ENCODE peak calls at places on chromosome 12, in eight cellular contexts. H, I, F, C, G, Q, M and N are unnamed samples.
A peak's percentile ranks its signal among the peaks of the same experiment; 100 is the strongest.

GRCh38 chr12:47808049-47808448 is 11.7 kb downstream of the HDAC7 start:
- DNase-seq in H (no peak), I (no peak), F (no peak), C (peak; percentile 61), G (no peak), Q (no peak), M (peak; percentile 34), N (no peak)

GRCh38 chr12:127930122-127930521 is 336.8 kb upstream of the TMEM132C start:
- DNase-seq in H (no peak), I (no peak), F (no peak), C (no peak), G (no peak), Q (no peak), M (no peak), N (no peak)

GRCh38 chr12:123928897-123929296 is 43.7 kb downstream of the CCDC92 start:
- DNase-seq in H (no peak), I (no peak), F (no peak), C (no peak), G (no peak), Q (no peak), M (no peak), N (no peak)

GRCh38 chr12:75334384-75335030 is at the start of gene GLIPR1L1:
- DNase-seq in H (peak; percentile 91), I (peak; percentile 48), F (peak; percentile 96), C (peak; percentile 69), G (peak; percentile 96), Q (peak; percentile 93), M (peak; percentile 97), N (peak; percentile 4)

GRCh38 chr12:99911076-99911475 is 73.7 kb downstream of the ANKS1B start:
- DNase-seq in H (no peak), I (peak; percentile 50), F (no peak), C (no peak), G (no peak), Q (peak; percentile 15), M (no peak), N (no peak)

GRCh38 chr12:75876843-75877587 is 154.6 kb downstream of the PHLDA1 start:
- DNase-seq in H (no peak), I (no peak), F (no peak), C (no peak), G (no peak), Q (peak; percentile 12), M (no peak), N (no peak)

GRCh38 chr12:7099290-7099996 is 7.2 kb upstream of the C1R start:
- DNase-seq in H (no peak), I (no peak), F (no peak), C (no peak), G (no peak), Q (no peak), M (no peak), N (no peak)

GRCh38 chr12:130806574-130806973 is 32.5 kb downstream of the STX2 start:
- DNase-seq in H (no peak), I (no peak), F (no peak), C (no peak), G (no peak), Q (no peak), M (no peak), N (no peak)

GRCh38 chr12:121536058-121536928 is 44.5 kb downstream of the KDM2B start:
- DNase-seq in H (peak; percentile 53), I (peak; percentile 63), F (peak; percentile 88), C (peak; percentile 52), G (peak; percentile 73), Q (peak; percentile 61), M (peak; percentile 91), N (no peak)

GRCh38 chr12:57467915-57468314 is 8.3 kb downstream of the GLI1 start:
- DNase-seq in H (no peak), I (no peak), F (no peak), C (no peak), G (no peak), Q (no peak), M (no peak), N (no peak)

GRCh38 chr12:62859203-62859799 is 75.6 kb downstream of the PPM1H start:
- DNase-seq in H (no peak), I (no peak), F (no peak), C (no peak), G (no peak), Q (no peak), M (no peak), N (no peak)

GRCh38 chr12:91111366-91112321 is at the start of gene LUM:
- DNase-seq in H (no peak), I (no peak), F (no peak), C (no peak), G (no peak), Q (no peak), M (peak; percentile 22), N (peak; percentile 8)

GRCh38 chr12:76024942-76025600 is 6.5 kb downstream of the PHLDA1 start:
- DNase-seq in H (no peak), I (peak; percentile 65), F (no peak), C (no peak), G (no peak), Q (no peak), M (no peak), N (no peak)

GRCh38 chr12:128259556-128260070 is 7.4 kb upstream of the TMEM132C start:
- DNase-seq in H (no peak), I (no peak), F (no peak), C (no peak), G (peak; percentile 64), Q (no peak), M (peak; percentile 41), N (no peak)

GRCh38 chr12:71636704-71637115 is 26.9 kb downstream of the ZFC3H1 start:
- DNase-seq in H (peak; percentile 22), I (peak; percentile 36), F (no peak), C (no peak), G (no peak), Q (peak; percentile 38), M (peak; percentile 93), N (peak; percentile 39)

DNA sequence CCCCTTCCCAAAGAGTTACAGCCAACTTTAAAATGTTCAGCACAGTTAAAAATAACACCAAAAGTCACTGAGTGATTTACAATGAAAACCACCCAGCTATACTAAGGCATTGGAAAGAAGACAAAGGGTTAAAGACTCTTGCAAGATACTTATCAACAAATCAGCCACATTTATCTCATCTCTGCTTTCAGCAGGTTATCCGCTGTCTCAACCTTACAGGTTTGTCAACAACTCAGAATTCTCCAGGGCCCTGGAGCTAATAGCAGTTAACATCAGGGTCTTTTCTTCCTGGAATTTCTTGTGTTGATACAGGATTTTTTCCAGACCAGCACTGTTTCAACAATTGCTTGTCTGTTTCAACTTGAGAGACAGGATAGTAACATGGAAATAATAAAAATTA is 3.6 kb downstream of the PKP2 start:
- DNase-seq in H (no peak), I (no peak), F (no peak), C (no peak), G (no peak), Q (no peak), M (peak; percentile 67), N (no peak)
- TF ChIP-seq CTCF in H (no peak), I (no peak), F (no peak), C (no peak), G (no peak), Q (no peak), M (no peak), N (no peak)

GRCh38 chr12:109841356-109841755 is 8.2 kb upstream of the TRPV4 start:
- DNase-seq in H (no peak), I (no peak), F (no peak), C (no peak), G (no peak), Q (no peak), M (peak; percentile 30), N (no peak)

GRCh38 chr12:109842021-109842420 is 8.8 kb upstream of the TRPV4 start:
- DNase-seq in H (no peak), I (no peak), F (no peak), C (no peak), G (no peak), Q (no peak), M (no peak), N (no peak)

GRCh38 chr12:109847166-109847700 is 14.0 kb upstream of the TRPV4 start:
- DNase-seq in H (no peak), I (no peak), F (no peak), C (no peak), G (no peak), Q (no peak), M (no peak), N (no peak)

GRCh38 chr12:109844091-109844490 is 10.9 kb upstream of the TRPV4 start:
- DNase-seq in H (no peak), I (no peak), F (no peak), C (no peak), G (no peak), Q (no peak), M (no peak), N (no peak)

DNA sequence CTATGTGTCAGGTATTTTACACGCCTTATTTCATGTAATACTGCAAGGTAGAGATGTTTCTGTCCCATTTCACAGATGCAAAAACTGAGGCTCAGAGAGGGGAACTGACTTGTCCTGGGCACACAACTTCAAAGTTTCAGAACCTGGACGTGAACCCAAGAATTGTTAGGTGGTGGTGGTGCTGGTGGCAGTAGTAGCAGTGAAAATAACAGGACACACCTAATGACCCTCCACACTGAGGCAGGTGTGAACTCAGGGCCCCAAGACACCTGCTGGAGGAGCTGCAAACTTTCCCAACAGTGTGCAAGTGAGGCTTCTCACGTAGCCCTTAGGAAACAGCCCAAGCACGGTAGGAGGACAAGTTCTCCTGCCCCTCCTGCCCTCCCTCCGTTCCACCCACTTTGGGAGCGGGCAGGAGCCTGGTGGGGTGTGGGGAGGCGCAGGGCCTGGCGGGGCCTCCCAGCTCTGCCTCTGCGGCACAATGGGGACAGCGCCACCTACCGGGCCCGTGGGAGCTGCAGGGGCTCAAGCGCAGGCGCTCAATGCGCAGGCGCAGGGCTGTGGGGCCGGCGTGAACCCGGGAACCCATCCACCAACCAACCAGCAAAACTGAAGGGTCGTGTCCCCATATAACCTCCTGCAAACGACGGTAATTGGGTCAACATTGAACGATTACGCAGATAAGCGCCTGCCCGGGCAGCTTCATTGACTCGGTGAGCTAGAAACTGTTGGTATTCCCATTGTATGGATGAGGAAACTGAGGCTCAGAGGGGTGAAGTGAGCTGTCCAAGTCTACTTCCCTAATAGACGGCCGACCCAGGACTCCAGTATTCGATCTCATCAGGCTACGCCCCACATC is 12.0 kb upstream of the TRPV4 start:
- DNase-seq in H (peak; percentile 97), I (peak; percentile 90), F (peak; percentile 94), C (peak; percentile 85), G (peak; percentile 97), Q (peak; percentile 98), M (peak; percentile 89), N (peak; percentile 36)
- TF ChIP-seq CTCF in H (peak; percentile 97), I (peak; percentile 99), F (peak; percentile 96), C (peak; percentile 98), G (peak; percentile 99), Q (peak; percentile 97), M (peak; percentile 96), N (peak; percentile 96)

DNA sequence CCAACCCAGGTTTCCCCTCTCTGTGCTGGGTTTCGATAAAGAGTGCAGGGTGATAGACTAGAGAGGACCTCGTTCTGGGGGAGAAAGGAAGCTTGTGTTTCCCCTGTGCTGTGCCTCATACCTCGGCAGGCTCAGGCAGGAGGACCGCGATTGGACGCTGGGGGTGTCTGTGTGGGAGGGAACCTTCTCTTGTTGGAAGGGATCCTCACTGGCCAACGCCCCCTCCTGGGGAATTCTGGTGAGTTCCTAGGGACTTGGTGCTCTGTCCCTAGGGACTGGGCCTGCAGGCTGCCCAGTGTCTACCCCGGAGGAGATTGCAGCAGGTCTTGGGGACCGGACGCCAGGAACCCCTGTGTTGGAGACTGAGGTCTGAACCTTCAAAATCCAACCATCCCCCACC is 157.4 kb upstream of the PRMT8 start:
- DNase-seq in H (peak; percentile 47), I (peak; percentile 16), F (peak; percentile 90), C (no peak), G (peak; percentile 37), Q (peak; percentile 35), M (peak; percentile 95), N (no peak)
- TF ChIP-seq CTCF in H (no peak), I (no peak), F (peak; percentile 29), C (no peak), G (peak; percentile 30), Q (no peak), M (peak; percentile 66), N (no peak)

GRCh38 chr12:3247077-3247476 is 169.9 kb downstream of the TSPAN9 start:
- DNase-seq in H (no peak), I (no peak), F (no peak), C (no peak), G (no peak), Q (no peak), M (no peak), N (no peak)
- TF ChIP-seq CTCF in H (no peak), I (no peak), F (no peak), C (no peak), G (no peak), Q (no peak), M (no peak), N (no peak)